ENCODE peak calls at places on chromosomes 6 and 20, in ten cellular contexts. G is stimulated activated CD8-positive, alpha-beta memory T cell treated with anti-CD3 and anti-CD28 coated beads, Interleukin-15, amount 100 ng/mL, for 4 hours; D is SJSA1; H is T-helper 2 cell; T is tibial artery; N is activated CD4-positive, alpha-beta T cell treated with anti-CD3 and anti-CD28 coated beads, Interleukin-2, amount 10 ng/mL, durations not matched to agents 7 days and 5 days; Z is HuH-7.5; X is NAMALWA; C is AG10803; S is non-pigmented ciliary epithelial cell. B is an unnamed sample.
A peak's percentile ranks its signal among the peaks of the same experiment; 100 is the strongest.

GRCh38 chr20:63792866-63793265 is 38.2 kb downstream of the ZBTB46 start:
- DNase-seq in G (no peak), H (no peak), Z (no peak), T (no peak), X (no peak), S (no peak), C (no peak), N (no peak), D (no peak), B (no peak)

GRCh38 chr6:6420097-6420496 is 99.6 kb upstream of the F13A1 start:
- DNase-seq in H (no peak), T (no peak), C (no peak), N (no peak), Z (no peak), G (no peak), S (no peak), D (no peak), X (no peak), B (no peak)

GRCh38 chr20:53133134-53133533 is 161.0 kb downstream of the TSHZ2 start:
- DNase-seq in G (no peak), T (no peak), C (no peak), H (no peak), N (no peak), X (no peak), Z (no peak), D (no peak), S (no peak), B (no peak)

GRCh38 chr6:24357336-24358218 is at the start of gene DCDC2:
- DNase-seq in Z (no peak), H (peak; percentile 4), T (no peak), S (no peak), G (no peak), X (no peak), N (peak; percentile 55), D (no peak), C (no peak), B (no peak)

GRCh38 chr20:10763117-10763516 is 89.3 kb upstream of the JAG1 start:
- DNase-seq in H (no peak), X (no peak), T (no peak), C (no peak), Z (no peak), S (no peak), N (no peak), G (no peak), D (peak; percentile 19), B (no peak)

GRCh38 chr6:42378536-42378935 is 73.2 kb downstream of the TRERF1 start:
- DNase-seq in D (no peak), S (no peak), T (no peak), N (no peak), G (no peak), C (no peak), Z (no peak), X (no peak), H (no peak), B (no peak)

GRCh38 chr6:47428288-47428687 is 49.3 kb upstream of the CD2AP start:
- DNase-seq in G (no peak), Z (no peak), D (no peak), C (no peak), T (no peak), S (no peak), N (no peak), H (no peak), X (no peak), B (no peak)

GRCh38 chr6:2976571-2977085 is 5.3 kb upstream of the SERPINB6 start:
- DNase-seq in X (no peak), H (no peak), S (no peak), G (no peak), T (no peak), Z (no peak), C (peak; percentile 87), D (peak; percentile 77), N (no peak), B (no peak)

GRCh38 chr6:39899540-39900295 is 34.5 kb downstream of the MOCS1 start:
- DNase-seq in G (no peak), C (no peak), Z (no peak), T (no peak), D (no peak), H (no peak), N (no peak), X (no peak), S (no peak), B (no peak)

B was measured in esophagus squamous epithelium.